ENCODE peak calls at places on chromosomes 1 and 21, in six cellular contexts. One of them, this sample, is unnamed.

GRCh38 chr1:32988665-32989064 is 24.1 kb upstream of the RNF19B start:
- DNase-seq in H1: no peak
- DNase-seq in K562: no peak
- DNase-seq in HepG2: no peak
- DNase-seq in SK-N-SH: no peak
- DNase-seq in GM12878: no peak
- DNase-seq in this sample: no peak

GRCh38 chr1:23424171-23424959 is at the start of gene TCEA3:
- DNase-seq in GM12878: no peak
- DNase-seq in SK-N-SH: peak
- DNase-seq in H1: no peak
- DNase-seq in HepG2: peak
- DNase-seq in K562: no peak
- DNase-seq in this sample: no peak

GRCh38 chr1:237619553-237619952 is 271.2 kb downstream of the ZP4 start:
- DNase-seq in K562: no peak
- DNase-seq in HepG2: no peak
- DNase-seq in SK-N-SH: no peak
- DNase-seq in GM12878: no peak
- DNase-seq in H1: no peak
- DNase-seq in this sample: no peak

GRCh38 chr1:25626018-25626417 is 9.4 kb downstream of the MAN1C1 start:
- DNase-seq in HepG2: no peak
- DNase-seq in GM12878: no peak
- DNase-seq in SK-N-SH: no peak
- DNase-seq in K562: no peak
- DNase-seq in H1: no peak
- DNase-seq in this sample: no peak

GRCh38 chr1:37471345-37472231 is 2.8 kb upstream of the ZC3H12A start:
- DNase-seq in HepG2: peak
- DNase-seq in GM12878: no peak
- DNase-seq in SK-N-SH: peak
- DNase-seq in K562: peak
- DNase-seq in H1: no peak
- DNase-seq in this sample: peak

GRCh38 chr1:117120774-117121588 is 568 bp downstream of the TRIM45 start:
- DNase-seq in H1: no peak
- DNase-seq in K562: no peak
- DNase-seq in GM12878: no peak
- DNase-seq in HepG2: peak
- DNase-seq in SK-N-SH: peak
- DNase-seq in this sample: peak

GRCh38 chr21:33109574-33110339 is 39.8 kb downstream of the OLIG1 start:
- DNase-seq in K562: no peak
- DNase-seq in H1: no peak
- DNase-seq in SK-N-SH: no peak
- DNase-seq in HepG2: no peak
- DNase-seq in GM12878: no peak
- DNase-seq in this sample: no peak

GRCh38 chr1:155071701-155072100 is 6.9 kb upstream of the EFNA3 start:
- DNase-seq in H1: no peak
- DNase-seq in HepG2: no peak
- DNase-seq in K562: peak
- DNase-seq in SK-N-SH: peak
- DNase-seq in GM12878: no peak
- DNase-seq in this sample: no peak

GRCh38 chr1:83845437-83846071 is 153.4 kb downstream of the TTLL7 start:
- DNase-seq in K562: no peak
- DNase-seq in HepG2: peak
- DNase-seq in GM12878: no peak
- DNase-seq in H1: no peak
- DNase-seq in SK-N-SH: no peak
- DNase-seq in this sample: no peak

GRCh38 chr1:215652371-215652770 is 85.3 kb downstream of the KCTD3 start:
- DNase-seq in SK-N-SH: no peak
- DNase-seq in GM12878: no peak
- DNase-seq in HepG2: no peak
- DNase-seq in K562: no peak
- DNase-seq in H1: no peak
- DNase-seq in this sample: no peak

GRCh38 chr21:33642896-33643657 is 776 bp downstream of the ITSN1 start:
- DNase-seq in GM12878: no peak
- DNase-seq in K562: peak
- DNase-seq in SK-N-SH: peak
- DNase-seq in HepG2: no peak
- DNase-seq in H1: no peak
- DNase-seq in this sample: no peak

GRCh38 chr1:3768811-3769390 is 3.6 kb upstream of the SMIM1 start:
- DNase-seq in HepG2: no peak
- DNase-seq in K562: no peak
- DNase-seq in GM12878: no peak
- DNase-seq in H1: no peak
- DNase-seq in SK-N-SH: no peak
- DNase-seq in this sample: no peak

GRCh38 chr1:3763351-3764125 is 9.0 kb upstream of the SMIM1 start:
- DNase-seq in K562: no peak
- DNase-seq in GM12878: no peak
- DNase-seq in H1: no peak
- DNase-seq in SK-N-SH: no peak
- DNase-seq in HepG2: no peak
- DNase-seq in this sample: no peak

GRCh38 chr1:3770047-3770765 is 2.3 kb upstream of the SMIM1 start:
- DNase-seq in SK-N-SH: no peak
- DNase-seq in HepG2: no peak
- DNase-seq in K562: no peak
- DNase-seq in H1: no peak
- DNase-seq in GM12878: no peak
- DNase-seq in this sample: no peak

GRCh38 chr1:3771108-3772026 is 1.2 kb upstream of the SMIM1 start:
- DNase-seq in K562: peak
- DNase-seq in HepG2: peak
- DNase-seq in H1: no peak
- DNase-seq in GM12878: no peak
- DNase-seq in SK-N-SH: peak
- DNase-seq in this sample: no peak

DNA sequence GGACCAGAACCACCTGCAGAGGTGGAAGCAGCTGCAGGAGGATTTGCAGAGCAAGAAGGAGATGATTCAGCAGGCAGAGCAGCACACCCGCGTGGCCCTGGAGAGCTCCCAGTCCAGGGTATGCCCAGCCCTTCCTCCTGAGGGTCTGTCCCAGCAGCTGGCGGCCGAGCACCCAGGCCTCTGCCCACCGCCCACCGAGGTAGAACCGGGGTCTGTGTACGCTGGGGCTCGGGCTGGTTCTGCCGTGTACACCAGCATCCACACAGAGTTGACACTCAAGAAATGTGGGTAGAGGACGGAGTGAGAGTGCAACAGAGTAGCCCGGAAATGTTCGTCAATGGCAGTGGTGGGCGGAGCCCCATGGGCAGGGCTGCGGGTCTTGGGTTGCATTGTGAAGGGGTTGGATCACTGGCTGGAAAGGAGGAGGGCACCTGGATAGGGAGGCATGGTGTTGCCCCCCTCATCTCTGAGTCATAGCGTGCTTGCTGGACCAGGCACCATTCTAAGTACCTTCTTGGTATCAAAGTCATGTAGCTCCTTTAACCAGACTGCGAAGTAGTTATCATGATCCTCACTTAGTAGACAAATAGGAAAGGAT is 5.1 kb upstream of the SMIM1 start:
- DNase-seq in SK-N-SH: no peak
- DNase-seq in GM12878: no peak
- DNase-seq in K562: no peak
- DNase-seq in H1: no peak
- DNase-seq in HepG2: no peak
- DNase-seq in this sample: no peak
- TF ChIP-seq RFX5 in SK-N-SH: no peak
- TF ChIP-seq RFX5 in GM12878: no peak
- TF ChIP-seq RFX5 in K562: no peak
- TF ChIP-seq RFX5 in H1: no peak
- TF ChIP-seq RFX5 in HepG2: no peak
- TF ChIP-seq RFX5 in this sample: no peak

GRCh38 chr1:112391603-112391940 is 4.4 kb upstream of the CTTNBP2NL start:
- DNase-seq in GM12878: no peak
- DNase-seq in HepG2: no peak
- DNase-seq in K562: no peak
- DNase-seq in SK-N-SH: no peak
- DNase-seq in H1: no peak
- DNase-seq in this sample: no peak
- H3K4me3 ChIP-seq in GM12878: peak
- H3K4me3 ChIP-seq in HepG2: no peak
- H3K4me3 ChIP-seq in K562: no peak
- H3K4me3 ChIP-seq in SK-N-SH: peak
- H3K4me3 ChIP-seq in H1: no peak
- H3K4me3 ChIP-seq in this sample: no peak

GRCh38 chr1:156523801-156524480 is 23.4 kb upstream of the MEF2D start:
- DNase-seq in HepG2: no peak
- DNase-seq in K562: peak
- DNase-seq in SK-N-SH: no peak
- DNase-seq in H1: no peak
- DNase-seq in GM12878: no peak
- DNase-seq in this sample: no peak
- TF ChIP-seq CHD2 in HepG2: no peak
- TF ChIP-seq CHD2 in K562: no peak
- TF ChIP-seq CHD2 in SK-N-SH: no peak
- TF ChIP-seq CHD2 in H1: no peak
- TF ChIP-seq CHD2 in GM12878: no peak
- TF ChIP-seq CHD2 in this sample: no peak

DNA sequence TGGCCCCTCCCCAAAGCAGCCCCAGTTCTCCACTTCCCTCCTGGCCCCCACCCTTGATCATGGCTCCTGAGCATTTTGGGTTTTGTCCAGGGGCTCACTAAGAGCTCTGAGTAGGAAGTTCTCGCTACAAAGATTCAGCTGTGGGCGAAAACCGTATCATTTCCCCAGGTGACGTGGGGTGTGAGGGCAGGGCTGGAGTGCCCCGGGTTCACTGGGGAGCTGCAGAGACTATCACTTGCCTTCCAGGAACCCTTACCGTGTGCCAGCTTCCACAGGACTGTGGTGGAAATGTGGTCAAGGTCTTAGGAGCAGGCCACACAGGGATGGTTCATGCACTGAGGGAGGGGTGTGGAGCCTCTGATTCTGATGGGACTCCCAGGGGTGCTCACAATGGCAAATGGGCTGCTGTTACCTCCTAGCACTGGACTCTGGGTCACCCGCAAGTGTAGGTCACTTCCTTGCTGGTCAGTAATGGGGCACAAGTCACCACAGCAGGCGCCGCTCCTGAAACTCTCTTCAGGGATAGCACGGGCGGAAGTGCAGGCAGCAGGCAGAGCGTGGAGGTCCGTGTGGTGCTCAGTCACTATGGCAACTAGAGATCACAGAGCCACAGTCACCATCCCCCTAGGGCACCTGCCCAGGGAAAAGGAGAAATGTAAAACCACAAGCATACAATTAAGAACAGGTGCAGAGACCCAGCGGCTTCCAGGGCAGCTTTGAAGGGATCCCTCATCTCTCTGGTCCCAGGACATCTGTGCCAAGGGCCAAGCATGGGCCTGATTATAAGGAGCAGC is 35.4 kb downstream of the RSPH1 start:
- DNase-seq in K562: no peak
- DNase-seq in SK-N-SH: peak
- DNase-seq in GM12878: peak
- DNase-seq in H1: no peak
- DNase-seq in HepG2: no peak
- DNase-seq in this sample: no peak
- TF ChIP-seq RFX5 in K562: no peak
- TF ChIP-seq RFX5 in SK-N-SH: no peak
- TF ChIP-seq RFX5 in GM12878: no peak
- TF ChIP-seq RFX5 in H1: no peak
- TF ChIP-seq RFX5 in HepG2: no peak
- TF ChIP-seq RFX5 in this sample: no peak

DNA sequence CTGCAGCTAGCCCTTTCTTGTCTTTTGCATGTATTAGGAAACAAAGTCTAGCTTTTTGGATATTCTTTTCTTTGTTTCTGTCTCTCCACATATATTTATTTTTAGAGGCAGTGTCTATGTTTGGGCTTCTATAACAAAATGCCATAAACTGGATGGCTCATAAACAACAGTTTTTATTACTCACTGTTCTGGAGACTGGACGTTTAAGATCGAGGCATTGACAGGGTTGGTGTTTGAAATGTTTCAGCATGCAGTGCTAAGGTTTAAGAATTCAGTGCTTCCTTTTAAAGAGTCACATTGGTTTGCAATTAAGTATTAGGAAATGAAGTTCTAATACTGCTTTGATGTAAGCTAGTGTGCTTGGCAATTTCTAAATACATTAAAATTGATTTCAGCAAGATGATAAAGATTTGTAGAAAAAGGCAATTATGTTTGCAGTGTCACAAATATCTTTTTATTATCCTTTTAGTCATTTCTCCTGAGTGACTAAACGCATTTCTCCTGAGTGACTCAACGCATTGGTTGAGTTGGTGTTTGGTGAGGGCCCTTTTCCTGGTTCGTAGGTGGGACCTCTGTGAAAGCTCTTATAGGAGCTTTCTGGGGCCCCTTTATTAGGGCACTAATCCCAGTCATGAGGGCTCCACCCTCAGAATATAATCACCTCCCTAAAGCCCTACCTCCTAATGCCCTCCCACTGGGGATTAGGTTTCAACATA is 317.0 kb downstream of the USP25 start:
- DNase-seq in K562: no peak
- DNase-seq in GM12878: no peak
- DNase-seq in HepG2: no peak
- DNase-seq in SK-N-SH: no peak
- DNase-seq in H1: no peak
- DNase-seq in this sample: peak
- H3K4me3 ChIP-seq in K562: no peak
- H3K4me3 ChIP-seq in GM12878: no peak
- H3K4me3 ChIP-seq in HepG2: no peak
- H3K4me3 ChIP-seq in SK-N-SH: no peak
- H3K4me3 ChIP-seq in H1: no peak
- H3K4me3 ChIP-seq in this sample: no peak

DNA sequence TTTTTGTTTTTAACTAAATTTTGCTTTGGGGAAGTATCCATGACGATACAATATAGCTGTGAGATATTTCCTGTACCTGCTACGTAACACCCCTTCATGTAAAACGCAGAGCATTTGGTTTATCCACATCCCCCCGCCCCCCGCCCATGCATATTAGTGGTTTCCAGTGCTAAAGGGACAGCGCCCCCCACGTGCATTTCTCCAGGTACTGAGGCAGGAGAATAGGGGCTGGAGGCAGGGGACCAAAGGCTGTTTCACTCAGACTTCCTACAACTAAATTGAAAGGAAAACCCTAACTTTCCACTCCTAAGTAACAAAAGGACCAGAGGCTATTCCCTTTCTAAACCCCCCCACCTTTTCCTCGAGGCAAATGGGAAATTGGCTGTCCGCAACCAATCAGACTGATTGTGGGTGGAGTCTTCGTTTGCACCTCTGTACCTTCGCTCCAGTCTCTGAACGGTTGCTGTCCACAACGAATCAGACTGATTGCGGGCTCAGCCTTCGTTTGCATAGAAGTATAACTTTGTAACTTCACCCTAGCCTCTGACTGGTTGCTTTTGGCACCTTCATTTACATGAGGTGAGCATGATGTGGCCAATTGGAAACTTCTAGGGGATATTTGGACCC is 12.2 kb upstream of the RIPK4 start:
- DNase-seq in HepG2: peak
- DNase-seq in H1: no peak
- DNase-seq in GM12878: no peak
- DNase-seq in K562: no peak
- DNase-seq in SK-N-SH: no peak
- DNase-seq in this sample: no peak
- TF ChIP-seq CHD2 in HepG2: no peak
- TF ChIP-seq CHD2 in H1: no peak
- TF ChIP-seq CHD2 in GM12878: no peak
- TF ChIP-seq CHD2 in K562: no peak
- TF ChIP-seq CHD2 in SK-N-SH: no peak
- TF ChIP-seq CHD2 in this sample: no peak